ENCODE peak calls at places on chromosomes 3 and 15, in four cellular contexts. V, L, Y and I are unnamed samples. For H3K36me3, the result is how much of the 10 kb centered on the place peaks cover.

GRCh38 chr15:38084289-38084688 is 149.8 kb downstream of the TMCO5A start:
- DNase-seq in V (no peak), L (no peak), Y (no peak), I (no peak)

GRCh38 chr15:66960519-66960918 is 104.9 kb upstream of the SMAD3 start:
- DNase-seq in V (no peak), L (no peak), Y (no peak), I (no peak)

GRCh38 chr3:103127737-103128136 is 692.9 kb downstream of the ZPLD1 start:
- DNase-seq in V (no peak), L (no peak), Y (no peak), I (no peak)

GRCh38 chr15:74884428-74885223 is 5.2 kb upstream of the MPI start:
- DNase-seq in V (no peak), L (no peak), Y (peak), I (no peak)

GRCh38 chr3:48919215-48920138 is 835 bp downstream of the ARIH2 start:
- DNase-seq in V (peak), L (peak), Y (peak), I (peak)

GRCh38 chr15:41043276-41043675 is 72.8 kb downstream of the INO80 start:
- DNase-seq in V (no peak), L (no peak), Y (no peak), I (no peak)

GRCh38 chr15:67307156-67307555 is 52.6 kb downstream of the IQCH start:
- DNase-seq in V (no peak), L (no peak), Y (no peak), I (no peak)

GRCh38 chr3:49721861-49722781 is 1.6 kb downstream of the GMPPB start:
- DNase-seq in V (peak), L (no peak), Y (no peak), I (no peak)

GRCh38 chr3:81451611-81452010 is 309.8 kb downstream of the GBE1 start:
- DNase-seq in V (no peak), L (no peak), Y (peak), I (no peak)

GRCh38 chr3:140187648-140188221 is 252.8 kb downstream of the CLSTN2 start:
- DNase-seq in V (no peak), L (no peak), Y (no peak), I (no peak)

GRCh38 chr15:75233504-75234190 is 24.5 kb upstream of the GOLGA6C start:
- DNase-seq in V (peak), L (no peak), Y (no peak), I (no peak)

GRCh38 chr3:116770815-116771450 is 61.4 kb downstream of the TUSC7 start:
- DNase-seq in V (peak), L (peak), Y (peak), I (peak)

GRCh38 chr3:141825216-141826011 is 51.0 kb upstream of the ATP1B3 start:
- DNase-seq in V (no peak), L (no peak), Y (no peak), I (no peak)

GRCh38 chr3:191499307-191500125 is 38.6 kb downstream of the PYDC2 start:
- DNase-seq in V (peak), L (no peak), Y (no peak), I (peak)

GRCh38 chr15:85840079-85840801 is 45.5 kb upstream of the KLHL25 start:
- DNase-seq in V (peak), L (peak), Y (peak), I (peak)

GRCh38 chr3:148631124-148631903 is 66.4 kb upstream of the AGTR1 start:
- DNase-seq in V (no peak), L (no peak), Y (peak), I (no peak)

GRCh38 chr15:66135664-66136063 is 117.9 kb downstream of the MEGF11 start:
- DNase-seq in V (no peak), L (no peak), Y (no peak), I (no peak)

GRCh38 chr15:68783226-68784054 is 37.3 kb downstream of the ANP32A start:
- DNase-seq in V (no peak), L (peak), Y (peak), I (peak)

GRCh38 chr15:69576035-69576526 is 123.5 kb downstream of the RPLP1 start:
- DNase-seq in V (peak), L (peak), Y (no peak), I (peak)

GRCh38 chr3:69231929-69232437 is 109.6 kb upstream of the LMOD3 start:
- DNase-seq in V (no peak), L (no peak), Y (no peak), I (peak)

GRCh38 chr3:166510382-166510781 is 673.2 kb upstream of the BCHE start:
- DNase-seq in V (no peak), L (no peak), Y (peak), I (no peak)

GRCh38 chr15:73001840-73002239 is 50.4 kb upstream of the NEO1 start:
- DNase-seq in V (no peak), L (no peak), Y (no peak), I (no peak)

GRCh38 chr3:157844770-157845522 is 261.3 kb downstream of the SHOX2 start:
- DNase-seq in V (no peak), L (no peak), Y (no peak), I (no peak)

GRCh38 chr3:42097166-42097946 is 6.2 kb downstream of the TRAK1 start:
- DNase-seq in V (no peak), L (no peak), Y (no peak), I (no peak)

GRCh38 chr15:94857466-94857865 is 626.1 kb downstream of the MCTP2 start:
- DNase-seq in V (no peak), L (no peak), Y (no peak), I (no peak)

GRCh38 chr3:157589168-157589567 is 86.0 kb upstream of the VEPH1 start:
- DNase-seq in V (no peak), L (no peak), Y (no peak), I (no peak)

GRCh38 chr15:50219820-50220219 is 37.8 kb downstream of the SLC27A2 start:
- DNase-seq in V (no peak), L (no peak), Y (no peak), I (no peak)

GRCh38 chr15:48414015-48414414 is 82.8 kb downstream of the DUT start:
- DNase-seq in V (no peak), L (no peak), Y (no peak), I (no peak)

GRCh38 chr3:170811928-170812591 is 57.9 kb downstream of the RPL22L1 start:
- DNase-seq in V (peak), L (peak), Y (peak), I (peak)

GRCh38 chr3:187734841-187735240 is 10.4 kb downstream of the BCL6 start:
- DNase-seq in V (no peak), L (no peak), Y (no peak), I (no peak)

GRCh38 chr3:66816110-66816761 is 181.9 kb upstream of the KBTBD8 start:
- DNase-seq in V (no peak), L (no peak), Y (peak), I (no peak)

GRCh38 chr3:55647086-55647485 is 160.0 kb upstream of the WNT5A start:
- DNase-seq in V (no peak), L (no peak), Y (no peak), I (no peak)

GRCh38 chr3:188037116-188037718 is 116.7 kb upstream of the LPP start:
- DNase-seq in V (no peak), L (no peak), Y (peak), I (peak)

GRCh38 chr3:101123084-101123483 is 129.9 kb upstream of the ABI3BP start:
- DNase-seq in V (no peak), L (no peak), Y (no peak), I (peak)
- H3K36me3 ChIP-seq in V (under half), L (under half), Y (under half), I (under half)

GRCh38 chr3:172233474-172234277 is 194.3 kb downstream of the FNDC3B start:
- DNase-seq in V (no peak), L (no peak), Y (peak), I (no peak)
- H3K36me3 ChIP-seq in V (under half), L (under half), Y (under half), I (under half)

GRCh38 chr15:84775867-84776449 is 27.6 kb downstream of the ZNF592 start:
- DNase-seq in V (no peak), L (no peak), Y (no peak), I (no peak)

GRCh38 chr15:84772031-84772430 is 23.6 kb downstream of the ZNF592 start:
- DNase-seq in V (no peak), L (no peak), Y (no peak), I (no peak)

GRCh38 chr15:84778194-84778593 is 29.8 kb downstream of the ZNF592 start:
- DNase-seq in V (no peak), L (no peak), Y (peak), I (no peak)

GRCh38 chr15:84772467-84772866 is 24.1 kb downstream of the ZNF592 start:
- DNase-seq in V (no peak), L (no peak), Y (no peak), I (no peak)

DNA sequence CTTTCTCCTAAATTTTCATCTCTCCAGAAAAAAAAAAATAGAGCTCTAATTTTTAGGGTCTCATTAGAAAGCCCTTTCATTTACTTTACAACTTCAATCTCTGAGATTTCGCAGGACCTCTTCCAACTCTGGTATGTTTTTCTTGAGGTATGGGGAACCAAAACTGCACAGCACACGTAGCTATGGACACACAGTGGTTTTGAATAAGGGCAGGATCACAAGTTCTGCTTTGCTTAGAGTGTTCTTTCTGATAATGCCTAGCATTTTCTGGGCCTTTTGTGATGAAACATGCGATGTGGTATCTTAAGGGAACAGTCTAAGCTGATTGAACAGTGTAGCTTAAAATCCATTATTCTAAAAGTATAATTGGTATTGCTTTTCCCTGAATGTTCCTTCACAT is 25.3 kb downstream of the ZNF592 start:
- DNase-seq in V (no peak), L (no peak), Y (no peak), I (no peak)
- H3K36me3 ChIP-seq in V (under half), L (under half), Y (under half), I (under half)

GRCh38 chr3:122533480-122533879 is 18.7 kb upstream of the KPNA1 start:
- DNase-seq in V (no peak), L (no peak), Y (no peak), I (no peak)

GRCh38 chr3:122535964-122536363 is 21.2 kb upstream of the KPNA1 start:
- DNase-seq in V (no peak), L (no peak), Y (peak), I (no peak)

GRCh38 chr3:122533931-122534334 is 19.2 kb upstream of the KPNA1 start:
- DNase-seq in V (no peak), L (no peak), Y (peak), I (no peak)

GRCh38 chr3:122530164-122530563 is 15.4 kb upstream of the KPNA1 start:
- DNase-seq in V (no peak), L (no peak), Y (no peak), I (no peak)
- H3K36me3 ChIP-seq in V (half or more), L (under half), Y (under half), I (under half)

DNA sequence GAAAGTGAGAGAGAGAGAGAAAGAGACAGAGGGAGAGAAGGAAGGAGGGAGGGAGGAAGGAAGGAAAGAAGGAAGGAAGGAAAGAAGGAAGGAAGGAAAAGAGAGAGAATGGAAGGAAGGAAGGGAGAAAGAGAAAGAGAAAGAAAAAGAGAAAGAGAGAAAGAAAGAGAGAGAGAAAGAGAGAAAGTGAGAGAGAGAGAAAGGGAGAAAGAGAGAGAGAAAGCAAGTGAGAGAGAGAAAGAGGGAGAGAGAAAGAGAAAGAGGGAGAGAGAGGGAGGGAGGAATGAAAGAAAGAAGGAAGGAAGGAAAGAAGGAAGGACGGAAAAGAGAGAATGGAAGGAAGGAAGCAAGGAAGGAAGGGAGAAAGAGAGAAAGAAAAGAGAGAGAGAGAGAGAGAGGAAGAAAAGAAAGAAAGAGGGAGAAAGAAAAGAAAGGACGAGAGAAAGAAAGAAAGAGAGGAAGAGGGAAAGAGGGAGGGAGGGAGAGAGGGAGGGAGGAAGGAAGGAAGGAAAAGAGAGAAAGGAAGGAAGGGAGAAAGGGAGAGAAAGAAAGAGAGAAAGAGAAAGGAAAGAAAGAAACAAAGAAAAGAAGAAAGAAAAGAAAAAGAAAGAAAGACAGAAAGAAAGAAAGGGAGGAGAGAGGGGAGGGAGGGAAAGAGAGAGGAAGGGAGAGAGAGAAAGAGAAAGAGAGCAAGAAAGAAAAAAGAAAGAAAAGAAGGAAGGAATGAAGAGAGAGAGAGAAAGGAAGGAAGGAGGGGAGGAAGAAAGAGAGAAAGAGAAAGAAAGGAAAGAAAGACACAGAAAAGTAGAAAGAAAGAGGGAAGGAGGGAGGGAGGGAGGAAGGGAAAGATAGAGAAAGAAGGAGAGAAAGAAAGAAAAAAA is 10.8 kb downstream of the WNT7A start:
- DNase-seq in V (no peak), L (no peak), Y (no peak), I (no peak)
- H3K36me3 ChIP-seq in V (under half), L (under half), Y (under half), I (under half)